ENCODE peak calls at places on chromosomes 3 and 15, in ten cellular contexts. I is dorsolateral prefrontal cortex, C is AG10803, T is DND-41, M is cardiac fibroblast, Y is sigmoid colon, K is cardiac muscle cell, U is AG09309, E is AG09319, Z is lower lobe of right lung. F is an unnamed sample.

GRCh38 chr3:27568393-27568792 is 84.2 kb upstream of the SLC4A7 start:
- DNase-seq in T (no peak), M (peak), I (peak), K (no peak), C (peak), Y (peak), Z (peak), E (no peak), U (peak), F (peak)

GRCh38 chr15:100728371-100729201 is 126.2 kb downstream of the ASB7 start:
- DNase-seq in U (no peak), C (no peak), T (no peak), M (no peak), I (no peak), K (no peak), E (no peak), Z (no peak), Y (no peak), F (no peak)

GRCh38 chr3:124292329-124292728 is 300.4 kb upstream of the ROPN1 start:
- DNase-seq in Y (no peak), M (no peak), U (no peak), C (no peak), I (no peak), E (no peak), Z (no peak), T (no peak), K (no peak), F (no peak)

GRCh38 chr3:44894485-44894884 is 20.1 kb downstream of the TGM4 start:
- DNase-seq in I (no peak), K (no peak), M (peak), C (peak), Y (no peak), Z (no peak), T (no peak), E (no peak), U (no peak), F (no peak)

GRCh38 chr3:21421096-21421495 is 329.9 kb downstream of the ZNF385D start:
- DNase-seq in C (no peak), I (no peak), E (no peak), M (no peak), U (no peak), Z (no peak), T (no peak), K (no peak), Y (no peak), F (no peak)

GRCh38 chr15:71447328-71448250 is 332.3 kb downstream of the THSD4 start:
- DNase-seq in M (peak), K (no peak), C (peak), U (no peak), T (no peak), Y (no peak), Z (no peak), E (no peak), I (no peak), F (peak)

GRCh38 chr3:134903840-134904239 is 108.8 kb downstream of the EPHB1 start:
- DNase-seq in I (no peak), T (peak), K (no peak), Y (no peak), U (no peak), M (no peak), Z (no peak), E (no peak), C (no peak), F (no peak)

GRCh38 chr3:71380096-71380495 is 203.4 kb downstream of the FOXP1 start:
- DNase-seq in E (no peak), M (no peak), I (no peak), Z (no peak), K (no peak), U (no peak), T (no peak), Y (no peak), C (no peak), F (peak)

GRCh38 chr15:47727676-47728075 is 10.4 kb downstream of the SEMA6D start:
- DNase-seq in U (no peak), I (no peak), E (no peak), K (no peak), Y (no peak), T (no peak), C (no peak), M (no peak), Z (no peak), F (no peak)

GRCh38 chr3:17544632-17545031 is 197.8 kb downstream of the TBC1D5 start:
- DNase-seq in E (no peak), Z (no peak), T (no peak), K (no peak), U (no peak), Y (no peak), C (peak), I (no peak), M (peak), F (peak)
- TF ChIP-seq CTCF in E (peak), Z (no peak), T (peak), K (peak), U (peak), Y (no peak), C (peak), I (no peak), M (peak), F (peak)

GRCh38 chr3:126945891-126946290 is 37.0 kb upstream of the PLXNA1 start:
- DNase-seq in Y (peak), I (no peak), U (no peak), T (no peak), K (no peak), Z (no peak), C (no peak), E (no peak), M (no peak), F (no peak)

GRCh38 chr3:126947429-126947828 is 35.5 kb upstream of the PLXNA1 start:
- DNase-seq in T (no peak), K (no peak), M (no peak), Z (no peak), C (no peak), U (no peak), Y (no peak), I (no peak), E (no peak), F (no peak)

GRCh38 chr3:126946387-126946786 is 36.5 kb upstream of the PLXNA1 start:
- DNase-seq in Z (no peak), K (no peak), I (no peak), T (no peak), U (no peak), E (no peak), M (no peak), Y (peak), C (no peak), F (no peak)

GRCh38 chr3:126944089-126944965 is 38.6 kb upstream of the PLXNA1 start:
- DNase-seq in M (no peak), E (no peak), I (no peak), Z (no peak), T (no peak), C (no peak), U (no peak), K (no peak), Y (peak), F (no peak)

GRCh38 chr3:126945171-126945721 is 37.7 kb upstream of the PLXNA1 start:
- DNase-seq in M (no peak), Z (no peak), U (no peak), T (no peak), I (no peak), Y (peak), K (no peak), C (no peak), E (no peak), F (no peak)
- TF ChIP-seq CTCF in M (no peak), Z (no peak), U (no peak), T (peak), I (no peak), Y (no peak), K (peak), C (no peak), E (no peak), F (no peak)

GRCh38 chr3:106862067-106862466 is 515.2 kb upstream of the CCDC54 start:
- DNase-seq in C (peak), U (no peak), K (no peak), M (peak), Y (no peak), E (no peak), I (no peak), Z (no peak), T (no peak), F (peak)
- TF ChIP-seq CTCF in C (peak), U (peak), K (peak), M (peak), Y (no peak), E (peak), I (no peak), Z (no peak), T (peak), F (peak)

GRCh38 chr15:74335396-74335795 is 32.0 kb downstream of the CYP11A1 start:
- DNase-seq in E (no peak), C (no peak), Y (peak), T (no peak), K (no peak), I (no peak), Z (peak), U (no peak), M (no peak), F (no peak)

GRCh38 chr15:74334127-74334526 is 33.3 kb downstream of the CYP11A1 start:
- DNase-seq in C (no peak), M (no peak), K (no peak), T (no peak), Y (no peak), U (no peak), Z (no peak), E (no peak), I (no peak), F (no peak)

GRCh38 chr15:74337607-74338211 is 29.7 kb downstream of the CYP11A1 start:
- DNase-seq in K (no peak), C (no peak), Z (peak), I (no peak), T (no peak), M (no peak), U (no peak), E (no peak), Y (peak), F (no peak)

GRCh38 chr15:74337146-74337545 is 30.3 kb downstream of the CYP11A1 start:
- DNase-seq in I (no peak), K (no peak), E (no peak), M (no peak), T (no peak), C (no peak), U (no peak), Y (peak), Z (peak), F (no peak)

GRCh38 chr15:74336061-74337005 is 31.1 kb downstream of the CYP11A1 start:
- DNase-seq in U (no peak), K (no peak), Y (peak), C (no peak), I (no peak), M (peak), T (no peak), Z (peak), E (no peak), F (no peak)
- TF ChIP-seq CTCF in U (no peak), K (peak), Y (no peak), C (no peak), I (no peak), M (no peak), T (no peak), Z (no peak), E (no peak), F (no peak)